ENCODE peak calls at places on chromosomes 6 and 20, in five cellular contexts. T, U, Z, G and O are unnamed samples.

GRCh38 chr20:4053516-4053919 is 38.2 kb upstream of the RNF24 start:
- DNase-seq in T (no peak), U (no peak), Z (no peak), G (no peak), O (no peak)

GRCh38 chr6:28081486-28081751 is 1.1 kb downstream of the ZNF165 start:
- DNase-seq in T (no peak), U (peak), Z (peak), G (peak), O (peak)

GRCh38 chr6:29965873-29966601 is 23.7 kb downstream of the HLA-A start:
- DNase-seq in T (peak), U (peak), Z (peak), G (peak), O (peak)

GRCh38 chr20:35252037-35252461 is 25.6 kb downstream of the MMP24 start:
- DNase-seq in T (no peak), U (no peak), Z (no peak), G (peak), O (no peak)

GRCh38 chr6:109867970-109868358 is 110.1 kb upstream of the GPR6 start:
- DNase-seq in T (no peak), U (no peak), Z (no peak), G (no peak), O (no peak)

GRCh38 chr20:20206788-20207187 is 154.5 kb downstream of the CFAP61 start:
- DNase-seq in T (no peak), U (no peak), Z (no peak), G (no peak), O (no peak)

GRCh38 chr20:63223121-63223825 is 7.3 kb upstream of the YTHDF1 start:
- DNase-seq in T (peak), U (peak), Z (no peak), G (peak), O (peak)

GRCh38 chr6:149153100-149153499 is 164.4 kb upstream of the TAB2 start:
- DNase-seq in T (no peak), U (no peak), Z (no peak), G (no peak), O (no peak)

GRCh38 chr6:93252930-93253329 is 166.4 kb downstream of the EPHA7 start:
- DNase-seq in T (no peak), U (no peak), Z (no peak), G (no peak), O (no peak)

GRCh38 chr6:39574991-39575390 is 150.2 kb downstream of the KIF6 start:
- DNase-seq in T (no peak), U (no peak), Z (no peak), G (no peak), O (no peak)

GRCh38 chr20:15236812-15237211 is 899.4 kb upstream of the FLRT3 start:
- DNase-seq in T (no peak), U (no peak), Z (peak), G (no peak), O (no peak)